ENCODE peak calls at places on chromosome 10, in seven cellular contexts. One of them, this sample, is unnamed.

GRCh38 chr10:51425431-51425830 is 274.0 kb downstream of the CSTF2T start:
- DNase-seq in IMR-90: no peak
- DNase-seq in stimulated activated CD4-positive, alpha-beta T cell treated with anti-CD3 and anti-CD28 coated beads, Interleukin-12 subunit alpha, Interleukin-12 subunit beta, amount 100 ng/mL, for 48 hours: no peak
- DNase-seq in germinal center: no peak
- DNase-seq in GM13977: no peak
- DNase-seq in activated T-cell treated with anti-CD3 and anti-CD28 coated beads, Interleukin-2, amount 50 U/mL, for 72 hours: no peak
- DNase-seq in SJSA1: no peak
- DNase-seq in this sample: no peak

GRCh38 chr10:69209787-69210480 is 10.2 kb upstream of the HKDC1 start:
- DNase-seq in stimulated activated CD4-positive, alpha-beta T cell treated with anti-CD3 and anti-CD28 coated beads, Interleukin-12 subunit alpha, Interleukin-12 subunit beta, amount 100 ng/mL, for 48 hours: no peak
- DNase-seq in SJSA1: no peak
- DNase-seq in GM13977: no peak
- DNase-seq in activated T-cell treated with anti-CD3 and anti-CD28 coated beads, Interleukin-2, amount 50 U/mL, for 72 hours: no peak
- DNase-seq in germinal center: no peak
- DNase-seq in IMR-90: no peak
- DNase-seq in this sample: no peak

GRCh38 chr10:59077855-59078254 is 98.6 kb upstream of the PHYHIPL start:
- DNase-seq in activated T-cell treated with anti-CD3 and anti-CD28 coated beads, Interleukin-2, amount 50 U/mL, for 72 hours: no peak
- DNase-seq in germinal center: no peak
- DNase-seq in SJSA1: no peak
- DNase-seq in GM13977: no peak
- DNase-seq in IMR-90: no peak
- DNase-seq in stimulated activated CD4-positive, alpha-beta T cell treated with anti-CD3 and anti-CD28 coated beads, Interleukin-12 subunit alpha, Interleukin-12 subunit beta, amount 100 ng/mL, for 48 hours: no peak
- DNase-seq in this sample: no peak

GRCh38 chr10:125629758-125630376 is 53.1 kb downstream of the TEX36 start:
- DNase-seq in stimulated activated CD4-positive, alpha-beta T cell treated with anti-CD3 and anti-CD28 coated beads, Interleukin-12 subunit alpha, Interleukin-12 subunit beta, amount 100 ng/mL, for 48 hours: no peak
- DNase-seq in activated T-cell treated with anti-CD3 and anti-CD28 coated beads, Interleukin-2, amount 50 U/mL, for 72 hours: no peak
- DNase-seq in germinal center: peak; percentile 8
- DNase-seq in GM13977: peak; percentile 47
- DNase-seq in IMR-90: peak; percentile 53
- DNase-seq in SJSA1: no peak
- DNase-seq in this sample: no peak

GRCh38 chr10:12499587-12499986 is 150.2 kb downstream of the CAMK1D start:
- DNase-seq in germinal center: no peak
- DNase-seq in stimulated activated CD4-positive, alpha-beta T cell treated with anti-CD3 and anti-CD28 coated beads, Interleukin-12 subunit alpha, Interleukin-12 subunit beta, amount 100 ng/mL, for 48 hours: no peak
- DNase-seq in GM13977: no peak
- DNase-seq in activated T-cell treated with anti-CD3 and anti-CD28 coated beads, Interleukin-2, amount 50 U/mL, for 72 hours: no peak
- DNase-seq in SJSA1: no peak
- DNase-seq in IMR-90: no peak
- DNase-seq in this sample: no peak

GRCh38 chr10:5457741-5458140 is 41.6 kb downstream of the CALML5 start:
- DNase-seq in IMR-90: no peak
- DNase-seq in activated T-cell treated with anti-CD3 and anti-CD28 coated beads, Interleukin-2, amount 50 U/mL, for 72 hours: no peak
- DNase-seq in GM13977: no peak
- DNase-seq in SJSA1: no peak
- DNase-seq in germinal center: no peak
- DNase-seq in stimulated activated CD4-positive, alpha-beta T cell treated with anti-CD3 and anti-CD28 coated beads, Interleukin-12 subunit alpha, Interleukin-12 subunit beta, amount 100 ng/mL, for 48 hours: no peak
- DNase-seq in this sample: no peak

GRCh38 chr10:52541082-52541481 is 227.0 kb downstream of the DKK1 start:
- DNase-seq in activated T-cell treated with anti-CD3 and anti-CD28 coated beads, Interleukin-2, amount 50 U/mL, for 72 hours: no peak
- DNase-seq in GM13977: no peak
- DNase-seq in IMR-90: peak; percentile 34
- DNase-seq in germinal center: no peak
- DNase-seq in stimulated activated CD4-positive, alpha-beta T cell treated with anti-CD3 and anti-CD28 coated beads, Interleukin-12 subunit alpha, Interleukin-12 subunit beta, amount 100 ng/mL, for 48 hours: no peak
- DNase-seq in SJSA1: no peak
- DNase-seq in this sample: no peak

GRCh38 chr10:99731296-99732032 is 463 bp downstream of the COX15 start:
- DNase-seq in SJSA1: no peak
- DNase-seq in IMR-90: no peak
- DNase-seq in stimulated activated CD4-positive, alpha-beta T cell treated with anti-CD3 and anti-CD28 coated beads, Interleukin-12 subunit alpha, Interleukin-12 subunit beta, amount 100 ng/mL, for 48 hours: no peak
- DNase-seq in activated T-cell treated with anti-CD3 and anti-CD28 coated beads, Interleukin-2, amount 50 U/mL, for 72 hours: no peak
- DNase-seq in germinal center: no peak
- DNase-seq in GM13977: no peak
- DNase-seq in this sample: no peak

GRCh38 chr10:112235141-112235540 is 48.1 kb upstream of the TECTB start:
- DNase-seq in SJSA1: no peak
- DNase-seq in stimulated activated CD4-positive, alpha-beta T cell treated with anti-CD3 and anti-CD28 coated beads, Interleukin-12 subunit alpha, Interleukin-12 subunit beta, amount 100 ng/mL, for 48 hours: no peak
- DNase-seq in activated T-cell treated with anti-CD3 and anti-CD28 coated beads, Interleukin-2, amount 50 U/mL, for 72 hours: no peak
- DNase-seq in GM13977: no peak
- DNase-seq in IMR-90: no peak
- DNase-seq in germinal center: no peak
- DNase-seq in this sample: no peak

GRCh38 chr10:120931999-120932398 is 80.8 kb downstream of the WDR11 start:
- DNase-seq in stimulated activated CD4-positive, alpha-beta T cell treated with anti-CD3 and anti-CD28 coated beads, Interleukin-12 subunit alpha, Interleukin-12 subunit beta, amount 100 ng/mL, for 48 hours: no peak
- DNase-seq in SJSA1: no peak
- DNase-seq in IMR-90: no peak
- DNase-seq in germinal center: no peak
- DNase-seq in activated T-cell treated with anti-CD3 and anti-CD28 coated beads, Interleukin-2, amount 50 U/mL, for 72 hours: no peak
- DNase-seq in GM13977: no peak
- DNase-seq in this sample: no peak

GRCh38 chr10:117441812-117442443 is 66.7 kb upstream of the PDZD8 start:
- DNase-seq in SJSA1: peak; percentile 60
- DNase-seq in GM13977: no peak
- DNase-seq in stimulated activated CD4-positive, alpha-beta T cell treated with anti-CD3 and anti-CD28 coated beads, Interleukin-12 subunit alpha, Interleukin-12 subunit beta, amount 100 ng/mL, for 48 hours: no peak
- DNase-seq in IMR-90: no peak
- DNase-seq in activated T-cell treated with anti-CD3 and anti-CD28 coated beads, Interleukin-2, amount 50 U/mL, for 72 hours: no peak
- DNase-seq in germinal center: no peak
- DNase-seq in this sample: no peak

GRCh38 chr10:131855763-131856401 is 44.9 kb upstream of the PPP2R2D start:
- DNase-seq in germinal center: no peak
- DNase-seq in IMR-90: no peak
- DNase-seq in SJSA1: no peak
- DNase-seq in GM13977: no peak
- DNase-seq in activated T-cell treated with anti-CD3 and anti-CD28 coated beads, Interleukin-2, amount 50 U/mL, for 72 hours: no peak
- DNase-seq in stimulated activated CD4-positive, alpha-beta T cell treated with anti-CD3 and anti-CD28 coated beads, Interleukin-12 subunit alpha, Interleukin-12 subunit beta, amount 100 ng/mL, for 48 hours: no peak
- DNase-seq in this sample: no peak

GRCh38 chr10:33818343-33818742 is 483.9 kb upstream of the NRP1 start:
- DNase-seq in GM13977: no peak
- DNase-seq in activated T-cell treated with anti-CD3 and anti-CD28 coated beads, Interleukin-2, amount 50 U/mL, for 72 hours: no peak
- DNase-seq in IMR-90: no peak
- DNase-seq in SJSA1: no peak
- DNase-seq in germinal center: no peak
- DNase-seq in stimulated activated CD4-positive, alpha-beta T cell treated with anti-CD3 and anti-CD28 coated beads, Interleukin-12 subunit alpha, Interleukin-12 subunit beta, amount 100 ng/mL, for 48 hours: no peak
- DNase-seq in this sample: no peak

GRCh38 chr10:33596411-33596810 is 261.9 kb upstream of the NRP1 start:
- DNase-seq in SJSA1: no peak
- DNase-seq in GM13977: no peak
- DNase-seq in stimulated activated CD4-positive, alpha-beta T cell treated with anti-CD3 and anti-CD28 coated beads, Interleukin-12 subunit alpha, Interleukin-12 subunit beta, amount 100 ng/mL, for 48 hours: no peak
- DNase-seq in germinal center: no peak
- DNase-seq in activated T-cell treated with anti-CD3 and anti-CD28 coated beads, Interleukin-2, amount 50 U/mL, for 72 hours: no peak
- DNase-seq in IMR-90: no peak
- DNase-seq in this sample: no peak

GRCh38 chr10:133394801-133395221 is 854 bp downstream of the MTG1 start:
- DNase-seq in SJSA1: no peak
- DNase-seq in IMR-90: no peak
- DNase-seq in activated T-cell treated with anti-CD3 and anti-CD28 coated beads, Interleukin-2, amount 50 U/mL, for 72 hours: no peak
- DNase-seq in germinal center: no peak
- DNase-seq in GM13977: no peak
- DNase-seq in stimulated activated CD4-positive, alpha-beta T cell treated with anti-CD3 and anti-CD28 coated beads, Interleukin-12 subunit alpha, Interleukin-12 subunit beta, amount 100 ng/mL, for 48 hours: no peak
- DNase-seq in this sample: no peak

GRCh38 chr10:18079665-18080295 is 60.4 kb upstream of the CACNB2 start:
- DNase-seq in IMR-90: peak; percentile 55
- DNase-seq in stimulated activated CD4-positive, alpha-beta T cell treated with anti-CD3 and anti-CD28 coated beads, Interleukin-12 subunit alpha, Interleukin-12 subunit beta, amount 100 ng/mL, for 48 hours: no peak
- DNase-seq in SJSA1: peak; percentile 19
- DNase-seq in GM13977: no peak
- DNase-seq in activated T-cell treated with anti-CD3 and anti-CD28 coated beads, Interleukin-2, amount 50 U/mL, for 72 hours: no peak
- DNase-seq in germinal center: no peak
- DNase-seq in this sample: no peak

GRCh38 chr10:59181668-59182067 is 5.2 kb downstream of the PHYHIPL start:
- DNase-seq in IMR-90: peak; percentile 43
- DNase-seq in stimulated activated CD4-positive, alpha-beta T cell treated with anti-CD3 and anti-CD28 coated beads, Interleukin-12 subunit alpha, Interleukin-12 subunit beta, amount 100 ng/mL, for 48 hours: no peak
- DNase-seq in GM13977: peak; percentile 54
- DNase-seq in germinal center: no peak
- DNase-seq in activated T-cell treated with anti-CD3 and anti-CD28 coated beads, Interleukin-2, amount 50 U/mL, for 72 hours: no peak
- DNase-seq in SJSA1: peak; percentile 34
- DNase-seq in this sample: no peak

GRCh38 chr10:88437411-88437810 is 145.7 kb downstream of the RNLS start:
- DNase-seq in GM13977: no peak
- DNase-seq in stimulated activated CD4-positive, alpha-beta T cell treated with anti-CD3 and anti-CD28 coated beads, Interleukin-12 subunit alpha, Interleukin-12 subunit beta, amount 100 ng/mL, for 48 hours: no peak
- DNase-seq in activated T-cell treated with anti-CD3 and anti-CD28 coated beads, Interleukin-2, amount 50 U/mL, for 72 hours: no peak
- DNase-seq in germinal center: no peak
- DNase-seq in IMR-90: no peak
- DNase-seq in SJSA1: no peak
- DNase-seq in this sample: no peak

GRCh38 chr10:33337335-33337854 is 2.9 kb upstream of the NRP1 start:
- DNase-seq in IMR-90: peak; percentile 68
- DNase-seq in SJSA1: peak; percentile 76
- DNase-seq in GM13977: no peak
- DNase-seq in stimulated activated CD4-positive, alpha-beta T cell treated with anti-CD3 and anti-CD28 coated beads, Interleukin-12 subunit alpha, Interleukin-12 subunit beta, amount 100 ng/mL, for 48 hours: no peak
- DNase-seq in activated T-cell treated with anti-CD3 and anti-CD28 coated beads, Interleukin-2, amount 50 U/mL, for 72 hours: no peak
- DNase-seq in germinal center: no peak
- DNase-seq in this sample: no peak

GRCh38 chr10:12849351-12850181 is 151.9 kb downstream of the CCDC3 start:
- DNase-seq in activated T-cell treated with anti-CD3 and anti-CD28 coated beads, Interleukin-2, amount 50 U/mL, for 72 hours: peak; percentile 18
- DNase-seq in SJSA1: no peak
- DNase-seq in GM13977: no peak
- DNase-seq in stimulated activated CD4-positive, alpha-beta T cell treated with anti-CD3 and anti-CD28 coated beads, Interleukin-12 subunit alpha, Interleukin-12 subunit beta, amount 100 ng/mL, for 48 hours: no peak
- DNase-seq in germinal center: no peak
- DNase-seq in IMR-90: no peak
- DNase-seq in this sample: no peak

GRCh38 chr10:110612629-110613028 is 31.5 kb upstream of the RBM20 start:
- DNase-seq in stimulated activated CD4-positive, alpha-beta T cell treated with anti-CD3 and anti-CD28 coated beads, Interleukin-12 subunit alpha, Interleukin-12 subunit beta, amount 100 ng/mL, for 48 hours: no peak
- DNase-seq in activated T-cell treated with anti-CD3 and anti-CD28 coated beads, Interleukin-2, amount 50 U/mL, for 72 hours: no peak
- DNase-seq in SJSA1: no peak
- DNase-seq in GM13977: no peak
- DNase-seq in IMR-90: no peak
- DNase-seq in germinal center: no peak
- DNase-seq in this sample: no peak

GRCh38 chr10:33460461-33461294 is 126.2 kb upstream of the NRP1 start:
- DNase-seq in activated T-cell treated with anti-CD3 and anti-CD28 coated beads, Interleukin-2, amount 50 U/mL, for 72 hours: no peak
- DNase-seq in SJSA1: no peak
- DNase-seq in stimulated activated CD4-positive, alpha-beta T cell treated with anti-CD3 and anti-CD28 coated beads, Interleukin-12 subunit alpha, Interleukin-12 subunit beta, amount 100 ng/mL, for 48 hours: no peak
- DNase-seq in germinal center: no peak
- DNase-seq in GM13977: no peak
- DNase-seq in IMR-90: peak; percentile 72
- DNase-seq in this sample: no peak

GRCh38 chr10:100364735-100365391 is 17.8 kb downstream of the SCD start:
- DNase-seq in GM13977: no peak
- DNase-seq in SJSA1: peak; percentile 36
- DNase-seq in activated T-cell treated with anti-CD3 and anti-CD28 coated beads, Interleukin-2, amount 50 U/mL, for 72 hours: no peak
- DNase-seq in IMR-90: peak; percentile 60
- DNase-seq in germinal center: no peak
- DNase-seq in stimulated activated CD4-positive, alpha-beta T cell treated with anti-CD3 and anti-CD28 coated beads, Interleukin-12 subunit alpha, Interleukin-12 subunit beta, amount 100 ng/mL, for 48 hours: no peak
- DNase-seq in this sample: no peak

GRCh38 chr10:52652431-52653220 is 120.0 kb downstream of the MBL2 start:
- DNase-seq in SJSA1: peak; percentile 19
- DNase-seq in activated T-cell treated with anti-CD3 and anti-CD28 coated beads, Interleukin-2, amount 50 U/mL, for 72 hours: no peak
- DNase-seq in stimulated activated CD4-positive, alpha-beta T cell treated with anti-CD3 and anti-CD28 coated beads, Interleukin-12 subunit alpha, Interleukin-12 subunit beta, amount 100 ng/mL, for 48 hours: no peak
- DNase-seq in GM13977: no peak
- DNase-seq in germinal center: no peak
- DNase-seq in IMR-90: no peak
- DNase-seq in this sample: no peak

GRCh38 chr10:61285749-61286148 is 167.4 kb downstream of the TMEM26 start:
- DNase-seq in GM13977: no peak
- DNase-seq in stimulated activated CD4-positive, alpha-beta T cell treated with anti-CD3 and anti-CD28 coated beads, Interleukin-12 subunit alpha, Interleukin-12 subunit beta, amount 100 ng/mL, for 48 hours: no peak
- DNase-seq in IMR-90: no peak
- DNase-seq in germinal center: no peak
- DNase-seq in activated T-cell treated with anti-CD3 and anti-CD28 coated beads, Interleukin-2, amount 50 U/mL, for 72 hours: no peak
- DNase-seq in SJSA1: no peak
- DNase-seq in this sample: no peak

This sample was measured in natural killer cell treated with Interleukin-12 subunit alpha and Interleukin-12 subunit beta and Interleukin-15 and Interleukin-18, amount 100 ng/mL, for 72 hours.